ENCODE peak calls at places on chromosomes 3 and 15, in six cellular contexts. F, O, W, Z, I and N are unnamed samples.

GRCh38 chr15:68335251-68335650 is 57.7 kb downstream of the FEM1B start:
- DNase-seq in W (no peak), Z (no peak), F (no peak), I (peak), O (peak), N (no peak)

GRCh38 chr15:44788748-44789147 is 52.4 kb downstream of the TRIM69 start:
- DNase-seq in I (no peak), F (no peak), Z (no peak), O (no peak), W (no peak), N (no peak)

GRCh38 chr3:179108091-179108490 is 36.5 kb upstream of the ZMAT3 start:
- DNase-seq in I (no peak), F (no peak), W (no peak), O (no peak), Z (no peak), N (no peak)

GRCh38 chr15:99168601-99169580 is 64.0 kb downstream of the SYNM start:
- DNase-seq in I (no peak), F (peak), O (no peak), Z (no peak), W (no peak), N (peak)

GRCh38 chr15:65761210-65761926 is 30.7 kb downstream of the DENND4A start:
- DNase-seq in O (no peak), W (no peak), I (no peak), Z (no peak), F (no peak), N (no peak)

GRCh38 chr3:157045238-157045860 is 114.6 kb downstream of the CCNL1 start:
- DNase-seq in Z (no peak), O (no peak), W (no peak), F (no peak), I (no peak), N (no peak)

GRCh38 chr3:183493296-183494045 is 62.0 kb downstream of the KLHL6 start:
- DNase-seq in F (no peak), I (no peak), O (no peak), Z (no peak), W (no peak), N (no peak)

GRCh38 chr3:127831723-127832172 is 9.4 kb upstream of the MGLL start:
- DNase-seq in Z (peak), W (no peak), O (no peak), I (no peak), F (peak), N (peak)

GRCh38 chr15:70133296-70133695 is 35.6 kb upstream of the TLE3 start:
- DNase-seq in O (no peak), W (no peak), Z (no peak), F (no peak), I (no peak), N (no peak)

GRCh38 chr3:118110196-118110595 is 924.5 kb downstream of the IGSF11 start:
- DNase-seq in I (no peak), W (no peak), Z (no peak), F (no peak), O (no peak), N (no peak)

GRCh38 chr3:18888370-18888769 is 259.9 kb upstream of the KCNH8 start:
- DNase-seq in Z (no peak), F (no peak), I (no peak), O (no peak), W (no peak), N (no peak)

GRCh38 chr15:76161153-76162049 is 101.6 kb downstream of the TMEM266 start:
- DNase-seq in O (no peak), W (no peak), F (no peak), Z (no peak), I (no peak), N (no peak)

GRCh38 chr15:96860746-96861145 is 530.2 kb downstream of the NR2F2 start:
- DNase-seq in W (no peak), Z (no peak), O (no peak), F (no peak), I (no peak), N (no peak)

GRCh38 chr3:63519426-63519825 is 133.0 kb upstream of the SNTN start:
- DNase-seq in W (no peak), F (no peak), I (no peak), O (no peak), Z (no peak), N (no peak)

GRCh38 chr15:63920504-63921178 is 86.9 kb upstream of the HERC1 start:
- DNase-seq in I (no peak), W (no peak), F (no peak), O (no peak), Z (no peak), N (no peak)